ENCODE peak calls at places on chromosomes 12 and 14, in nine cellular contexts. G, Q, L, A, Y, F, C, X and B are unnamed samples.

GRCh38 chr14:91373591-91374245 is 43.9 kb downstream of the CCDC88C start:
- DNase-seq in G (no peak), Q (no peak), L (no peak), A (no peak), Y (no peak), F (peak), C (no peak), X (peak), B (no peak)

GRCh38 chr12:95380997-95381786 is 92.8 kb upstream of the METAP2 start:
- DNase-seq in G (no peak), Q (peak), L (no peak), A (no peak), Y (no peak), F (no peak), C (peak), X (peak), B (no peak)

GRCh38 chr12:57006809-57007475 is 596 bp upstream of the ZBTB39 start:
- DNase-seq in G (no peak), Q (no peak), L (no peak), A (no peak), Y (no peak), F (no peak), C (no peak), X (no peak), B (no peak)

GRCh38 chr12:91361864-91362263 is 179.2 kb upstream of the DCN start:
- DNase-seq in G (peak), Q (peak), L (peak), A (peak), Y (peak), F (no peak), C (peak), X (peak), B (peak)

GRCh38 chr14:95664546-95664945 is 21.7 kb upstream of the TCL1B start:
- DNase-seq in G (no peak), Q (no peak), L (no peak), A (no peak), Y (no peak), F (no peak), C (no peak), X (no peak), B (no peak)

GRCh38 chr14:38042356-38042755 is 165.3 kb upstream of the SSTR1 start:
- DNase-seq in G (peak), Q (peak), L (no peak), A (peak), Y (no peak), F (no peak), C (peak), X (peak), B (peak)

GRCh38 chr14:33737446-33737845 is 213.4 kb downstream of the EGLN3 start:
- DNase-seq in G (no peak), Q (peak), L (no peak), A (peak), Y (peak), F (no peak), C (peak), X (no peak), B (peak)

GRCh38 chr12:1738480-1738879 is 47.6 kb downstream of the ADIPOR2 start:
- DNase-seq in G (no peak), Q (peak), L (no peak), A (no peak), Y (no peak), F (no peak), C (peak), X (no peak), B (no peak)

GRCh38 chr12:101857043-101857558 is 20.3 kb upstream of the DRAM1 start:
- DNase-seq in G (peak), Q (peak), L (no peak), A (peak), Y (peak), F (no peak), C (peak), X (peak), B (peak)

GRCh38 chr14:51157012-51157411 is 62.1 kb upstream of the TRIM9 start:
- DNase-seq in G (peak), Q (peak), L (peak), A (peak), Y (peak), F (no peak), C (peak), X (no peak), B (peak)

GRCh38 chr12:4274960-4275868 is 1.7 kb downstream of the CCND2 start:
- DNase-seq in G (no peak), Q (peak), L (peak), A (no peak), Y (peak), F (no peak), C (no peak), X (no peak), B (peak)

GRCh38 chr14:99982449-99983250 is 82.6 kb upstream of the EVL start:
- DNase-seq in G (peak), Q (peak), L (peak), A (peak), Y (peak), F (peak), C (peak), X (no peak), B (peak)

GRCh38 chr12:123363743-123364531 is 710 bp downstream of the SBNO1 start:
- DNase-seq in G (peak), Q (no peak), L (peak), A (no peak), Y (peak), F (peak), C (no peak), X (no peak), B (no peak)

GRCh38 chr12:63362801-63363200 is 211.8 kb upstream of the AVPR1A start:
- DNase-seq in G (no peak), Q (no peak), L (no peak), A (peak), Y (peak), F (no peak), C (no peak), X (peak), B (no peak)

GRCh38 chr12:122871851-122872785 is 23.8 kb downstream of the VPS37B start:
- DNase-seq in G (peak), Q (peak), L (no peak), A (peak), Y (peak), F (peak), C (peak), X (peak), B (peak)

GRCh38 chr14:93207468-93208308 is 632 bp downstream of the UBR7 start:
- DNase-seq in G (peak), Q (peak), L (peak), A (peak), Y (peak), F (no peak), C (peak), X (peak), B (peak)

GRCh38 chr12:28035483-28035882 is 63.0 kb upstream of the PTHLH start:
- DNase-seq in G (peak), Q (peak), L (no peak), A (peak), Y (peak), F (no peak), C (peak), X (peak), B (peak)

GRCh38 chr14:54682578-54682977 is 115.7 kb downstream of the SAMD4A start:
- DNase-seq in G (no peak), Q (peak), L (no peak), A (no peak), Y (no peak), F (no peak), C (peak), X (no peak), B (peak)

GRCh38 chr12:48818831-48819590 is 715 bp downstream of the CACNB3 start:
- DNase-seq in G (no peak), Q (no peak), L (peak), A (no peak), Y (no peak), F (no peak), C (no peak), X (no peak), B (no peak)

GRCh38 chr12:1502441-1502785 is 92.0 kb downstream of the FBXL14 start:
- DNase-seq in G (no peak), Q (peak), L (no peak), A (peak), Y (no peak), F (no peak), C (peak), X (no peak), B (peak)

GRCh38 chr12:121513464-121514183 is 67.2 kb downstream of the KDM2B start:
- DNase-seq in G (peak), Q (no peak), L (peak), A (no peak), Y (peak), F (no peak), C (no peak), X (peak), B (no peak)

GRCh38 chr14:65728604-65729003 is 316.1 kb downstream of the FUT8 start:
- DNase-seq in G (no peak), Q (no peak), L (no peak), A (no peak), Y (no peak), F (no peak), C (no peak), X (no peak), B (no peak)

GRCh38 chr12:20429876-20430275 is 61.5 kb downstream of the PDE3A start:
- DNase-seq in G (no peak), Q (no peak), L (no peak), A (no peak), Y (no peak), F (no peak), C (peak), X (no peak), B (no peak)

GRCh38 chr14:34250959-34251358 is 211.1 kb downstream of the SPTSSA start:
- DNase-seq in G (no peak), Q (no peak), L (no peak), A (no peak), Y (no peak), F (no peak), C (no peak), X (no peak), B (no peak)

GRCh38 chr14:88166616-88167015 is 156.5 kb downstream of the KCNK10 start:
- DNase-seq in G (peak), Q (no peak), L (no peak), A (peak), Y (peak), F (no peak), C (no peak), X (no peak), B (no peak)

GRCh38 chr12:51819851-51820720 is 28.4 kb downstream of the FIGNL2 start:
- DNase-seq in G (peak), Q (no peak), L (no peak), A (peak), Y (no peak), F (no peak), C (no peak), X (no peak), B (no peak)
- TF ChIP-seq CTCF in G (no peak), Q (no peak), L (peak), A (peak), Y (no peak), F (no peak), C (no peak), X (no peak), B (no peak)

DNA sequence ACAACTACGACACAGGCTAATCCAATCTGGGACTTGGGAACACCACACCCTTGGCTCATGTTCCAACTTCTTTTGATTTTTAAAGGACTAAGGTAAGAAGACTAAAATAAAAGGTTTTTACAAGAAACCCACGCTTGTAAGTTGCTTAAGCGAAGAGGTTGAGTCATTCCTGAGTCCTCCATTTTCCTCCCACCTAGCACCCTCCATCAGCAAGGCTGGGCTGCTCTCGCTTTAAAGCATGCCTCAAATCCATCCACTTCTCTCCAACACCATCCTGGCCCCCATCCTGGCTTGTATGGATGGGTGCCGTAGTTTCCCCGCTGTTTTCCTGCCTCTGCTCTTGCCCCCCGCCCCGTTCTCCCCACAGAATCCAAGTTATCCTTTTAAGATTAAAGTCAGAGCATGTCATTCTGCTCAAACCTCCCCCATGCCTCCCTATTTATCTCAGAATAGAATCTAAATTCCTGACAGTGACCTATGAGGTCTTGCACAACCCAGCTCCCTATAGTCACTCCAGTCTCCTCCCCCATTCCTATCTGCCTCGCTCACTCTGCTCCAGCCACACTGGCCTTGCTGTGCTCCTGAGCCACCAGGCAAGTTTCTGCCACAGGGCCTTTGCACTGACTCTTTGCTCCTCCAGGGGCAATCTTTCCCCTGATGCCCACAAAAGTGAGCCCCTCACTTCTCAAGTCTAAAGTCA is 34.5 kb downstream of the SCARB1 start:
- DNase-seq in G (peak), Q (peak), L (no peak), A (peak), Y (peak), F (no peak), C (peak), X (peak), B (peak)
- H3K4me3 ChIP-seq in G (peak), Q (no peak), L (no peak), A (no peak), Y (no peak), F (no peak), C (no peak), X (no peak), B (no peak)

DNA sequence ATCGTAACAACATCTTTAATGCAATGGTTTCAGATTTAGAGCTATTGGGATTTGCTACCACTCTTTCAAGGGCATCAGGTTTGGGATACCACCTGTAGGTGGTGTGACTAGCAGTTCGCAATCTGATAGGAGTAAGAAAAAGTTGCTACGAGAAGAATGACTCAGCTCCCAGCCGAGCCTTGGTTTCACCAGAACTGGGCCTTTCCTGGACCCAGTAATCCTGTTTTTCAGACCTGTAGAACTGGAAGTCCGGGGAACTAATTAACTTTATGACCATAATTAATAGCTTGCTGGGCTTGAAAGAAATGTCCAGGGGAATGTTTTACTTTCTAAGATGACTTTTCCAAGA is 770 bp downstream of the ABHD4 start:
- DNase-seq in G (peak), Q (peak), L (peak), A (peak), Y (peak), F (peak), C (peak), X (peak), B (peak)
- TF ChIP-seq CTCF in G (peak), Q (peak), L (peak), A (peak), Y (peak), F (no peak), C (peak), X (no peak), B (peak)

GRCh38 chr14:64549016-64549415 is 745 bp upstream of the PPP1R36 start:
- DNase-seq in G (no peak), Q (peak), L (no peak), A (peak), Y (peak), F (no peak), C (no peak), X (no peak), B (no peak)

GRCh38 chr14:64554551-64554950 is 4.8 kb downstream of the PPP1R36 start:
- DNase-seq in G (no peak), Q (no peak), L (no peak), A (no peak), Y (no peak), F (no peak), C (no peak), X (no peak), B (no peak)

GRCh38 chr14:64549805-64550538 is at the start of gene PPP1R36:
- DNase-seq in G (no peak), Q (no peak), L (peak), A (peak), Y (no peak), F (peak), C (no peak), X (no peak), B (no peak)

GRCh38 chr14:64556526-64556925 is 6.8 kb downstream of the PPP1R36 start:
- DNase-seq in G (peak), Q (peak), L (no peak), A (peak), Y (peak), F (no peak), C (peak), X (peak), B (peak)

DNA sequence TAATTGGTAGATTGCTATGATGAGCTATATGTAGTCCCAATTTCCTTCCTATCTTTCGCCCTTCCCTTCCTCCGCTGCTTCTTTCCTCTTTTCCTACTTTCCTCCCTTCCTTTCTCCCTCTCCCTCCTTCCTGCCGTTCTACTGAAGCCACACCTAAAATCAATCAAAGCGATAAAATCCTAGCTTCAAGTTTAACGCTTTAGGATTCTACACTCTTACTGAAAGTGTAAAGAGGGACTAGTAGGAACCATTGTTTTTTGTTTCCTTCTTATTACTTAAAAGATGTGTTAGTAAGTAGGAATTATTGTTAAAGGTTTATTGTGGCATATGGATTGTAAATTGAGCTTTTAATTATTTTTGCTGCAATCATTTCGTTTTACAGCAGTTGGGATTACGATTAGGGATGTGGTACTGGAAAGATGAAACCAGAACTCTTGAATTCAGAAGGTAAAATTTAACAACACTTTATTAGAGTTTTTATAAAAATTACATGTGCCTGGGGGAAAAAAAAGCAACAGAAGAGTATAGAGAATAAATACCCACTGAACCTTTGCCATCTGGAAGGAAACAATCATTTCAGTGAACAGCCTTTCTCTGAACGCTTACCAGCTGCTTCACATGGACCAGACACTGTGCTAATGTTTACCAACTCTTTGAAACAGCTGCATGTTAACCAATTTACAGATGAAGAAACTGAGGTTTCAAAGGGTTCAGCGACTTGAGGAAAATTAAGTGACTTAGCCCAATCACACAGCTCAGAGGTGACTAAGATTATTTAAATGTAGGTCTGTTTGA is 975 bp downstream of the PPP1R36 start:
- DNase-seq in G (no peak), Q (no peak), L (no peak), A (no peak), Y (no peak), F (no peak), C (no peak), X (no peak), B (no peak)
- H3K4me3 ChIP-seq in G (no peak), Q (no peak), L (no peak), A (no peak), Y (no peak), F (no peak), C (no peak), X (no peak), B (no peak)

GRCh38 chr12:8773456-8773855 is 49.0 kb upstream of the A2ML1 start:
- DNase-seq in G (no peak), Q (no peak), L (peak), A (no peak), Y (no peak), F (no peak), C (no peak), X (no peak), B (no peak)

GRCh38 chr12:8770499-8770898 is 51.9 kb upstream of the A2ML1 start:
- DNase-seq in G (no peak), Q (no peak), L (no peak), A (no peak), Y (no peak), F (no peak), C (no peak), X (no peak), B (no peak)

DNA sequence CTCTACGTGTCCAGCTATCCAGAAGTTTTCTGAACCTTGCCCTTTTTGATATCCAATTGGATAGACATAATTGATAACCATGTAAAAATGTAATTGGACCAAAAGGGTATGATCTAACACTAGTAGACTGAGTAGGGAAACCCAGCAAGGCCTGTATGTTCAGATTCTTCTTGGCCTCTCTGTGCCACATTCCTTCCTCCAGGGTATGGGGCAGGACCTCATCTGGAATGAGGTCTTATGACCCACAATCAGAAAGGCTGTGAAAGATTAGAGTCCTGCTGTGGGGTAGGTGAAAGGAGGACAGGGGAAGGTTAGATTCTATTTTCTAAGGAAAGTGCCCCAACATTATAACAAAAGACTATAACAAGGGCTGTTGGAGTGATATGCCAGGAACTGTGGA is 51.3 kb upstream of the A2ML1 start:
- DNase-seq in G (no peak), Q (no peak), L (no peak), A (no peak), Y (no peak), F (no peak), C (no peak), X (no peak), B (no peak)
- TF ChIP-seq CTCF in G (no peak), Q (peak), L (no peak), A (no peak), Y (no peak), F (no peak), C (no peak), X (no peak), B (no peak)

DNA sequence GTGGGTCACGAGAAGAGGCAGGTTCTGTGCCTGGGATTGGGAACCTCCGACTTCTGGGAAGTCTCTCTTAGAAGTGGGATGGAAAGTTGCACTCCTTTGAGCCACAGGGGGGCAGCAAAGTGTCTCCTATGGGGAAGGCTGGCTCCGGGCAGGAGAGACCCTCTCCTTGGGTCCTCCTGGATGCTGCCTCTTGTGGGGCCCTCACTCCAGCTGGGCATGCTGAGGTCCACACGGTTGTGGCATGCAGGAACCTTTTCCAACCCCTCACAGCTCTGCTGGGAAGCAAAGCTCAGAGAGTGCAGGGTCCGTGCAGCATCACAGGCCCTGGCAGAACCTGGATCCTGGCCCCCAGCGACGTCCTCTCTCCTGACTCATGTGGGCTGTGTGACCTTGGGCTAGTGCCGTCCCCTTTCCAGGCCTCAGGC is 17.4 kb downstream of the SDSL start:
- DNase-seq in G (peak), Q (peak), L (peak), A (peak), Y (peak), F (no peak), C (peak), X (no peak), B (peak)
- H3K4me3 ChIP-seq in G (no peak), Q (no peak), L (no peak), A (no peak), Y (no peak), F (no peak), C (no peak), X (no peak), B (no peak)